ENCODE peak calls at places on chromosome 22, in nine cellular contexts. R is stimulated activated CD8-positive, alpha-beta memory T cell treated with anti-CD3 and anti-CD28 coated beads, Interleukin-4, amount 100 ng/mL, for 1 hour; D is hippocampal formation; U is MM.1S; B is PC-3; W is AG10803; N is A673; M is thoracic aorta; F is colonic mucosa. I is an unnamed sample.

GRCh38 chr22:30457964-30458363 is 13.9 kb downstream of the SEC14L3 start:
- DNase-seq in R (no peak), D (peak; percentile 6), U (no peak), B (peak; percentile 8), W (no peak), N (no peak), M (no peak), F (no peak), I (no peak)

GRCh38 chr22:38104084-38104483 is 6.4 kb downstream of the BAIAP2L2 start:
- DNase-seq in R (no peak), D (no peak), U (peak; percentile 15), B (peak; percentile 31), W (no peak), N (no peak), M (no peak), F (no peak), I (no peak)

GRCh38 chr22:44211256-44211945 is 30.7 kb downstream of the PARVG start:
- DNase-seq in R (no peak), D (no peak), U (no peak), B (no peak), W (peak; percentile 50), N (no peak), M (no peak), F (no peak), I (no peak)

GRCh38 chr22:46531776-46532175 is 5.6 kb downstream of the CELSR1 start:
- DNase-seq in R (no peak), D (no peak), U (no peak), B (peak; percentile 42), W (no peak), N (no peak), M (no peak), F (no peak), I (no peak)

GRCh38 chr22:17562906-17563870 is at the start of gene SLC25A18:
- DNase-seq in R (no peak), D (peak; percentile 62), U (no peak), B (no peak), W (peak; percentile 29), N (no peak), M (no peak), F (no peak), I (no peak)

GRCh38 chr22:45262931-45263789 is 21.6 kb upstream of the UPK3A start:
- DNase-seq in R (no peak), D (no peak), U (peak; percentile 51), B (no peak), W (peak; percentile 11), N (peak; percentile 31), M (no peak), F (no peak), I (no peak)

GRCh38 chr22:50305658-50306566 is 1.5 kb downstream of the PLXNB2 start:
- DNase-seq in R (no peak), D (peak; percentile 35), U (no peak), B (peak; percentile 92), W (peak; percentile 98), N (peak; percentile 89), M (peak; percentile 85), F (peak; percentile 91), I (peak; percentile 89)

GRCh38 chr22:37661160-37661924 is 2.8 kb downstream of the PDXP start:
- DNase-seq in R (no peak), D (peak; percentile 70), U (no peak), B (peak; percentile 35), W (peak; percentile 78), N (peak; percentile 79), M (no peak), F (no peak), I (peak; percentile 39)

GRCh38 chr22:49543876-49544275 is 283.8 kb downstream of the BRD1 start:
- DNase-seq in R (no peak), D (no peak), U (no peak), B (no peak), W (no peak), N (no peak), M (no peak), F (no peak), I (no peak)

GRCh38 chr22:31347251-31348008 is 1.3 kb upstream of the PATZ1 start:
- DNase-seq in R (no peak), D (peak; percentile 47), U (peak; percentile 77), B (peak; percentile 70), W (peak; percentile 67), N (peak; percentile 91), M (no peak), F (peak; percentile 77), I (peak; percentile 77)

I was measured in mucosa of descending colon.